ENCODE peak calls at places on chromosomes 11 and 22, in seven cellular contexts. V, R, X, C, S, L and O are unnamed samples.

GRCh38 chr22:37396488-37397084 is 30.7 kb downstream of the ELFN2 start:
- DNase-seq in S (no peak), V (no peak), R (no peak), C (no peak), L (no peak), X (no peak), O (no peak)

GRCh38 chr11:44607987-44608386 is 42.5 kb downstream of the CD82 start:
- DNase-seq in S (no peak), V (no peak), R (no peak), X (no peak), C (no peak), L (no peak), O (no peak)

GRCh38 chr11:94822080-94822479 is 53.9 kb downstream of the AMOTL1 start:
- DNase-seq in R (no peak), V (no peak), S (no peak), C (no peak), L (no peak), X (no peak), O (no peak)

GRCh38 chr11:11589385-11589890 is 32.4 kb downstream of the GALNT18 start:
- DNase-seq in L (no peak), R (no peak), S (no peak), X (no peak), C (no peak), V (no peak), O (no peak)

GRCh38 chr11:119322360-119322739 is 5.4 kb upstream of the MCAM start:
- DNase-seq in C (no peak), X (no peak), S (no peak), R (no peak), V (no peak), L (no peak), O (no peak)

GRCh38 chr11:8671651-8672062 is 10.8 kb downstream of the TRIM66 start:
- DNase-seq in S (no peak), L (peak), X (no peak), R (no peak), C (no peak), V (no peak), O (peak)

GRCh38 chr11:106101797-106102196 is 24.3 kb downstream of the AASDHPPT start:
- DNase-seq in L (no peak), S (no peak), X (no peak), C (no peak), V (no peak), R (no peak), O (no peak)

GRCh38 chr22:46561435-46561905 is 24.1 kb upstream of the CELSR1 start:
- DNase-seq in L (peak), C (no peak), X (no peak), S (peak), R (no peak), V (no peak), O (no peak)

GRCh38 chr11:28924007-28924406 is 815.8 kb downstream of the METTL15 start:
- DNase-seq in L (no peak), V (no peak), X (no peak), S (no peak), R (no peak), C (no peak), O (no peak)

GRCh38 chr11:15493066-15493465 is 378.3 kb downstream of the INSC start:
- DNase-seq in S (no peak), X (no peak), C (no peak), R (no peak), L (no peak), V (no peak), O (no peak)

GRCh38 chr22:19941365-19942070 is at the start of the genes COMT and TXNRD2:
- DNase-seq in L (peak), R (peak), V (peak), X (peak), S (peak), C (peak), O (peak)

GRCh38 chr11:16806791-16807190 is 68.3 kb downstream of the C11orf58 start:
- DNase-seq in V (no peak), C (no peak), L (no peak), S (no peak), R (no peak), X (no peak), O (no peak)

GRCh38 chr11:13465909-13466371 is 2.9 kb upstream of the BTBD10 start:
- DNase-seq in S (peak), V (no peak), R (no peak), C (no peak), L (no peak), X (no peak), O (no peak)

GRCh38 chr22:27853404-27853803 is 51.8 kb upstream of the MN1 start:
- DNase-seq in R (no peak), C (no peak), V (no peak), S (no peak), X (no peak), L (no peak), O (no peak)

GRCh38 chr11:1280116-1281035 is 29.1 kb downstream of the TOLLIP start:
- DNase-seq in S (no peak), C (no peak), V (no peak), X (no peak), R (no peak), L (no peak), O (no peak)

GRCh38 chr11:123511037-123511870 is 81.2 kb downstream of the GRAMD1B start:
- DNase-seq in X (peak), S (peak), L (peak), R (peak), C (peak), V (peak), O (peak)

GRCh38 chr11:62137881-62138629 is 14.2 kb downstream of the INCENP start:
- DNase-seq in C (no peak), L (peak), V (no peak), S (no peak), X (no peak), R (no peak), O (no peak)

GRCh38 chr11:3994030-3994640 is 100.5 kb upstream of the RRM1 start:
- DNase-seq in V (no peak), R (no peak), X (no peak), C (no peak), L (no peak), S (no peak), O (no peak)

GRCh38 chr22:32612834-32613233 is 138.2 kb downstream of the FBXO7 start:
- DNase-seq in S (no peak), V (no peak), L (no peak), X (no peak), R (no peak), C (no peak), O (no peak)

GRCh38 chr22:31243339-31244043 is 31.4 kb downstream of the LIMK2 start:
- DNase-seq in V (no peak), X (no peak), L (no peak), R (no peak), C (no peak), S (no peak), O (no peak)

GRCh38 chr11:20594274-20595061 is 4.9 kb upstream of the SLC6A5 start:
- DNase-seq in S (no peak), X (no peak), L (no peak), V (no peak), C (no peak), R (no peak), O (no peak)

GRCh38 chr11:134164490-134165370 is 59.0 kb downstream of the NCAPD3 start:
- DNase-seq in S (no peak), X (no peak), R (no peak), V (no peak), L (no peak), C (no peak), O (no peak)

GRCh38 chr11:101436511-101437142 is 147.2 kb downstream of the TRPC6 start:
- DNase-seq in V (peak), C (peak), L (no peak), X (no peak), S (peak), R (no peak), O (peak)

GRCh38 chr22:49107561-49107960 is 720.1 kb downstream of the BRD1 start:
- DNase-seq in V (no peak), X (no peak), R (no peak), S (no peak), C (no peak), L (no peak), O (no peak)

GRCh38 chr11:18312663-18313420 is 9.1 kb downstream of the HPS5 start:
- DNase-seq in L (no peak), V (no peak), X (no peak), S (no peak), C (no peak), R (no peak), O (no peak)

GRCh38 chr11:12845739-12846358 is 163.3 kb upstream of the RASSF10 start:
- DNase-seq in L (no peak), R (no peak), X (no peak), S (no peak), C (peak), V (peak), O (peak)

GRCh38 chr22:36224245-36224644 is 15.1 kb downstream of the APOL2 start:
- DNase-seq in S (no peak), L (no peak), C (no peak), V (no peak), R (no peak), X (no peak), O (no peak)

GRCh38 chr22:29813563-29813962 is 24.5 kb downstream of the ASCC2 start:
- DNase-seq in V (no peak), R (no peak), S (peak), L (no peak), X (no peak), C (no peak), O (no peak)

GRCh38 chr11:44016129-44016528 is 31.7 kb upstream of the ACCSL start:
- DNase-seq in X (peak), C (no peak), L (no peak), S (no peak), R (no peak), V (peak), O (peak)

GRCh38 chr22:49925525-49926128 is 7.2 kb downstream of the CRELD2 start:
- DNase-seq in C (peak), S (no peak), R (no peak), L (no peak), V (no peak), X (no peak), O (no peak)

GRCh38 chr11:69343401-69344321 is 49.7 kb downstream of the MYEOV start:
- DNase-seq in R (peak), V (no peak), S (no peak), X (no peak), C (no peak), L (no peak), O (no peak)

GRCh38 chr22:33272180-33272579 is 214.0 kb upstream of the SYN3 start:
- DNase-seq in X (no peak), V (no peak), R (no peak), L (no peak), C (no peak), S (no peak), O (no peak)

GRCh38 chr11:75508051-75508561 is 17.6 kb downstream of the GDPD5 start:
- DNase-seq in X (no peak), R (no peak), L (no peak), S (no peak), C (no peak), V (no peak), O (no peak)

DNA sequence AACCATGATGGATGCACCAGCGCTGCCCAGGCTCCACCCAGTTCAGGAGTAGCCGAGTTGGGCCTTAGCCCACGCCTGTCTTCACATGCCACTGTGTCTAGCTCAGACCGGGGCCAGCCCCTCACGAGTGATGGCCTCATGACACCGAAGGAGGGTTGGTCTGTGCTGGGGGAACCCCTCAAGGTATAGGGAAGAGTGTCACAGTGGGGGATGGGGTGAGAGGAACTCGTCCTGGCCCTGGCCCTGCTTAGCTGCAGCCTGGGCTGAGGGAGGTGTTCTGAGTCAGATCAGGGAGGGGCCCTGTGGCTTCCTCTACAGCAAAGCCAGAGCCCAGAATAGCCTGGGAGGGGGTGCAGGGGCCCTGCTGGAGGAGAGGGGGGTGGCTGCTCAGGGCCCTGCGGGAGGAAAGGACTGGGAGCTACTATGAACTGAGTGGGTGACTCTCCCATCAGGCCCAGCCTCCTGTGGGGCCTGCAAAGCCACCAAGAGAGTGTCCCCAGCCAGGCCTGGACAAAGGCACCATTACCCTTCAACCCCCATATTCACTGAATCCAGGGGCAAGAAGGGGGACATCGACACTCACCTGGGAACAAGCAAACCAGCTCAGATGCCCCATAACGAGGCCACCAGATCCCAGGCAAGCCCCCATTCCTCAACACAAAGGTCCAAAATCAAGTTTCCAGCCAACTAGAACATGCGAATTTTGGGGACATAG is 41.2 kb downstream of the IGLL5 start:
- DNase-seq in V (peak), S (no peak), L (no peak), C (peak), R (peak), X (no peak), O (no peak)
- TF ChIP-seq POLR2A in V (no peak), S (no peak), L (no peak), C (no peak), R (no peak), X (no peak), O (no peak)

GRCh38 chr11:65554057-65554818 is 3.9 kb downstream of the LTBP3 start:
- DNase-seq in X (no peak), C (no peak), V (no peak), R (no peak), S (no peak), L (no peak), O (no peak)

GRCh38 chr11:65552413-65552951 is 5.7 kb downstream of the LTBP3 start:
- DNase-seq in L (no peak), X (no peak), S (no peak), C (no peak), R (no peak), V (no peak), O (no peak)

GRCh38 chr11:65553301-65554001 is 4.7 kb downstream of the LTBP3 start:
- DNase-seq in L (no peak), S (no peak), C (peak), V (no peak), X (no peak), R (no peak), O (no peak)

GRCh38 chr11:65549088-65549487 is 9.1 kb downstream of the LTBP3 start:
- DNase-seq in V (no peak), R (no peak), L (no peak), X (no peak), S (no peak), C (no peak), O (no peak)

DNA sequence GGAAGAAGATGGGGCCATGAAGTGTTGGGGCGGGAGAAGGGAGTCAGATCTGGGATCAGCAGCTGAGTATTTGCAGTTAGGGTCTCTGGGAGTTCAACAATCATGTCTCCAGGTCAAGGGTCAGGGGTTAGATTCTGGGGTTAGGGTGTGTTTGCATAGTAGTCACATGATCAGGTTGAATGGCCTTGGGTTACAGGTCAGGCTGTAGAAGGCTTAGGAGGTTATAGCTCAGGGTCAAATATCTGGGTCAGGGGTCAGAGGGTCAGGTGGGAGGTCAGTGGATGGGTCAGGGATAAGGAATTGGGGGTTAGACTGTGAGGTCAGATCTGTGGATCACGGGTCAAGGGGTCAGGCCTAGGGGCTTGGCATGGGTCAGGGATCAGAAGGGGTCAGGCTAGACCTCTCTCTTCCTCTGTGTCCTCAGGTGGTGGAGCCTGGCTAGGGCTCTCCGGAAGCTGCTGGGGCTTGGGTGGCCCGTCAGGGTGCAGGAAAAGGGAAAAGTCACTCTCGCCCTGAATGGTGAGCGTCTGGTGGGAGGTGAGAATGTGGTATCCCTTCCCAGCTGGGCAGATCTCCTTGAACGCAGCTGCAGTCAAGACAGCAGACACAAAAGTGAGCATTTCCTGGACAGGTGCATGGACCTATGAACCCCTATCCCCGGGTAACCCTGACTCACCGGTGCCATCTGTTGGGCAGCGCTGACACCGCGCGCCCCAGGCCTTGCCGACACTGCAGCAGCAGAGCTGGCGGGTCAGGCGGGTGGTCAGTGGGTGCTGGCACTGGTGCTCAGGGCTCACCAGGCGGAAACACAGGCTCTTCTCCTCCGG is 6.4 kb downstream of the LTBP3 start:
- DNase-seq in X (no peak), R (peak), C (peak), V (peak), L (no peak), S (peak), O (no peak)
- TF ChIP-seq CTCF in X (peak), R (peak), C (peak), V (no peak), L (no peak), S (peak), O (no peak)

GRCh38 chr22:18056802-18057474 is 20.9 kb upstream of the PEX26 start:
- DNase-seq in S (no peak), X (no peak), V (no peak), C (peak), R (no peak), L (no peak), O (no peak)
- TF ChIP-seq EP300 in S (no peak), X (no peak), V (no peak), C (no peak), R (no peak), L (no peak), O (no peak)

GRCh38 chr22:42695294-42695693 is 25.4 kb downstream of the A4GALT start:
- DNase-seq in C (no peak), S (no peak), R (no peak), X (no peak), V (no peak), L (no peak), O (no peak)

GRCh38 chr22:42693763-42694683 is 26.6 kb downstream of the A4GALT start:
- DNase-seq in L (no peak), V (no peak), S (no peak), C (no peak), X (no peak), R (no peak), O (no peak)

GRCh38 chr22:42699281-42699681 is 21.4 kb downstream of the A4GALT start:
- DNase-seq in S (no peak), R (no peak), L (no peak), X (no peak), V (no peak), C (no peak), O (no peak)

GRCh38 chr22:42697542-42698013 is 23.1 kb downstream of the A4GALT start:
- DNase-seq in S (peak), R (peak), L (peak), X (no peak), V (peak), C (peak), O (no peak)

DNA sequence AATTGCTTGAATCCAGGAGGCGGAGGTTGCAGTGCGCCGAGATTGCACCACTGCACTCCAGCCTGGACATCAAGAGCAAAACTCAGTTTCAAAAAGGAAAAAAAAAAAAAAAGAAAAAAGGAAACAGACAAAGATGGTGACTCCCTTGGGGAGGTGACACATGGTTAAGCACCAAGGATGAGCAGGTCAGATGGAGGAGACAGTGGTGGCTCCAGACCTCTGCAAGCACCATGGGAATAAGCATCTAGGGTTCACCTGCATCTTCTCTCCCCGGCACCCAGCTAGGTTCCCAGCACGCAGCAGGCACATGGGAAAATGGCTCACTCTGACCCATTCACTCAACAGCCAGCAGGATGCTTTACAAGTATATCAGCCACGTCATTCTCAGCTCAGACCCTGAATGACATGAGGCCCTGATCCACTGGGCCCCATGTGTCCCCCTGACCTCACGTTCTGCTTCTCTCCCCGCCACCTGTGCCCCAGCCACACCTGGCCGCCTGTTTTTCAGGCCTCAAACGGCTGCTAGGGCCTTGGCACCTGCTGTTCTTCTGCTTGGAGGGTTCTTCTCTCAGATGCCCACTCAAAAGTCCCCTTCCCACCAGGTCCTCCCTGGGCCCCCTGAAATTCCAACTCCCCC is 24.2 kb downstream of the A4GALT start:
- DNase-seq in S (no peak), R (no peak), V (no peak), L (no peak), X (no peak), C (no peak), O (no peak)
- TF ChIP-seq POLR2A in S (no peak), R (no peak), V (no peak), L (no peak), X (no peak), C (no peak), O (no peak)

DNA sequence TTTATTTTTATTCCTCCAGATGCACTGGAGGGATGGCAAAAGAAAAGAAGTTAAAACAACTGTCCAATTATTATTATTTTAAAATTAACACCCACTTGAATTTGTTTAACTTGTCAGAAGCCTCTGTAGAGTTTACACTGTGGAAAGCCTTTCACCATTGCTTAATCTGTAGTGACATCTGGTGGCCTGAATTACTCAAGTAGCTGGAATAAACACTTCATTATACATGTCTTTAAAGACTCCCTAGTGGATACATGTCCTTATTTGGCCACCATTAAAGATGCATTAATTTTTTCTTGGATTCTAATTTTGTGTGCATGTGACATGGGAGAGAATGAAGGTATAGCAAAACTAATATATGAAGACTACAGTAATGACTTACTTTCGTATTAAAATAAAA is 1496.5 kb downstream of the FAM181B start:
- DNase-seq in X (no peak), L (no peak), V (no peak), R (no peak), S (no peak), C (no peak), O (no peak)
- TF ChIP-seq CTCF in X (peak), L (peak), V (no peak), R (peak), S (peak), C (peak), O (no peak)

GRCh38 chr11:25771605-25772004 is 560.3 kb upstream of the ANO3 start:
- DNase-seq in S (no peak), L (no peak), V (no peak), C (no peak), X (no peak), R (no peak), O (no peak)
- TF ChIP-seq EP300 in S (no peak), L (no peak), V (no peak), C (no peak), X (no peak), R (no peak), O (no peak)